ENCODE peak calls at places on chromosomes 16 and 17, in six cellular contexts. L, M, F, E, H and T are unnamed samples.

GRCh38 chr17:69539781-69540319 is 125.4 kb downstream of the MAP2K6 start:
- DNase-seq in M (no peak), F (peak; percentile 88), H (peak; percentile 91), E (peak; percentile 56), L (no peak), T (no peak)

GRCh38 chr17:37081287-37081686 is 132.5 kb downstream of the AATF start:
- DNase-seq in M (no peak), H (peak; percentile 66), L (no peak), F (no peak), E (no peak), T (no peak)

GRCh38 chr17:12859520-12859919 is 70.2 kb downstream of the ARHGAP44 start:
- DNase-seq in L (no peak), F (no peak), M (no peak), E (no peak), H (peak; percentile 3), T (no peak)

GRCh38 chr17:62781826-62782225 is 26.3 kb downstream of the MARCHF10 start:
- DNase-seq in M (no peak), H (peak; percentile 57), F (peak; percentile 51), E (no peak), L (no peak), T (no peak)

GRCh38 chr17:20997711-20998570 is 44.9 kb downstream of the USP22 start:
- DNase-seq in F (no peak), M (no peak), E (no peak), H (no peak), L (no peak), T (no peak)

GRCh38 chr17:19740933-19741332 is 7.2 kb downstream of the ALDH3A1 start:
- DNase-seq in M (no peak), F (no peak), E (no peak), L (no peak), H (no peak), T (no peak)

GRCh38 chr17:28811594-28812135 is 30.9 kb downstream of the FAM222B start:
- DNase-seq in E (no peak), L (no peak), M (peak; percentile 40), F (peak; percentile 54), H (peak; percentile 34), T (no peak)

GRCh38 chr17:32161029-32161428 is 18.7 kb downstream of the RHOT1 start:
- DNase-seq in M (no peak), L (no peak), E (no peak), H (no peak), F (no peak), T (no peak)

GRCh38 chr17:46815474-46816353 is 2.8 kb downstream of the WNT3 start:
- DNase-seq in H (no peak), F (no peak), E (no peak), M (no peak), L (no peak), T (no peak)

GRCh38 chr16:82763371-82763770 is 136.6 kb downstream of the CDH13 start:
- DNase-seq in E (no peak), F (no peak), M (no peak), L (no peak), H (no peak), T (no peak)

GRCh38 chr17:38568845-38569510 is 36.8 kb downstream of the SRCIN1 start:
- DNase-seq in H (no peak), L (no peak), M (no peak), F (no peak), E (no peak), T (no peak)

GRCh38 chr16:66930189-66930588 is 4.0 kb downstream of the CIAO2B start:
- DNase-seq in H (peak; percentile 74), F (peak; percentile 59), M (no peak), E (peak; percentile 68), L (no peak), T (no peak)

GRCh38 chr17:66636111-66636510 is 198.8 kb upstream of the CACNG5 start:
- DNase-seq in H (peak; percentile 42), M (no peak), E (peak; percentile 52), L (no peak), F (peak; percentile 71), T (peak; percentile 45)

GRCh38 chr17:66814570-66814969 is 20.3 kb upstream of the CACNG5 start:
- DNase-seq in H (no peak), M (no peak), F (no peak), E (no peak), L (no peak), T (no peak)

GRCh38 chr17:1322469-1322868 is 43.0 kb downstream of the TRARG1 start:
- DNase-seq in H (no peak), E (no peak), M (no peak), F (no peak), L (no peak), T (no peak)

GRCh38 chr17:79201536-79202227 is 127.1 kb downstream of the ENGASE start:
- DNase-seq in H (no peak), M (no peak), L (no peak), E (no peak), F (no peak), T (no peak)

DNA sequence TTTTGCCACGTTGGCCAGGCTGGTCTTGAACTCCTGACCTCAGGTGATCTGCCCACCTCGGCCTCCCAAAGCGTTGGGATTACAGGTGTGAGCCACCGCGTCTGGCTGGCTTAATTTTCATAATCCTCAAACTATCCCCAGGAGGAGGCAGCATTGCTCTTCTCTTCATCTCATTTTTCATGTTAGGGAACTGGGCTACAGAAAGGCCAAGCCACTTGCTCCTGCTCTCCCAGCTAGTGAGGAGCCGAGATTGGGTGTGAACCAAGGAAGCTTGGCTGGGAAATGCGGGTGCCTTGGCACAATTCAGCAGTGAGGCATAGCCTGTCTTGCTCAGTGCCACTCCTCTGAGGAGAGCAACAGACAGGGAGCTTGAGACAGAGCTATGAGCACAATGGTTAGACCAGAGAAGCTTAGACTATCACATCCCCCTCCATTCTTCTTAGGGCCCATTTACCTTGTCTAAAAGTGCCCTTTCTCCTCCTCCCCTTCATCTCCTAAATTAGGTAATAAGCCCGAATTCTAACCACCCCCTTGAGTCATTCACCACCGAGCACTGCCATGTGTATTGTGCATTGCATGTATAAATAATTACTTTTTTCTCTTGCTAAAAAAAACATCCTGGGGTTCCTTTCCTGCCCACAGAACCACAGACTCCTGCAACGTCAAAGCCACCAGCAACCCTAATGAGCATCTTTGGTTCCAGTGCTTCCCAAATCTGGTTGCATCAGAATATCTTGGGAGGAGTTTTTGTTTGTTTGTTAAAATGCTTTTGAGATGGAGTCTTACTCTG is 20.0 kb upstream of the KIF19 start:
- DNase-seq in E (no peak), L (no peak), F (no peak), H (no peak), M (peak; percentile 31), T (no peak)
- TF ChIP-seq CTCF in E (no peak), L (peak; percentile 23), F (no peak), H (peak; percentile 1), M (peak; percentile 33), T (no peak)

DNA sequence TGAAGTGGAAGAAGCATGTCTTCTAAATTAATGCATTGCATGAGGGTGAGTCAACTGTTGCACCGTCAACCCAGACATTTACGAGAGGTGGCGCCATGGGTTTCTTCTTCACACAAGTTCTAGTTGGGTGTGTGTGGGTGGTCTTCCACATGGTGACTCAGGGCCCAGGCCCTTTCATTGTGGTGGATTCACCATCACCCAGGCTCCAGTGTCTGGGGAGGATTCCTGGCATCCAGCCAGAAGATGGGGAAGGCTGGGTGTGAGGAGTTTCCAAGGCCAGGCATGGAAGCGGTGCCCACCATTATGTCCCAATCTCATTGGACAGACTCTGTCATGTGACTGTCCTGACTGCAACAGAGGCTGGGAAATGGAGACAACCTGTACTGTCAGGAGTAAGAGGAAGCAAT is 21.4 kb upstream of the JPH3 start:
- DNase-seq in H (peak; percentile 57), E (peak; percentile 68), L (no peak), F (peak; percentile 73), M (no peak), T (peak; percentile 61)
- TF ChIP-seq CTCF in H (no peak), E (no peak), L (no peak), F (peak; percentile 6), M (no peak), T (no peak)

GRCh38 chr17:49784636-49785035 is 3.8 kb upstream of the KAT7 start:
- DNase-seq in L (no peak), F (no peak), M (no peak), E (no peak), H (no peak), T (no peak)

GRCh38 chr17:49793309-49793708 is 4.8 kb downstream of the KAT7 start:
- DNase-seq in F (no peak), M (no peak), H (no peak), L (no peak), E (no peak), T (no peak)

GRCh38 chr17:49787932-49788442 is 494 bp upstream of the KAT7 start:
- DNase-seq in F (no peak), M (peak; percentile 47), L (no peak), H (no peak), E (no peak), T (peak; percentile 26)

GRCh38 chr17:49789278-49789578 is 747 bp downstream of the KAT7 start:
- DNase-seq in F (no peak), M (no peak), L (no peak), E (no peak), H (no peak), T (no peak)

GRCh38 chr17:49788443-49789277 is at the start of gene KAT7:
- DNase-seq in F (peak; percentile 99), E (peak; percentile 98), H (peak; percentile 100), L (peak; percentile 97), M (peak; percentile 99), T (peak; percentile 99)
- TF ChIP-seq CTCF in F (no peak), E (no peak), H (no peak), L (no peak), M (no peak), T (no peak)

GRCh38 chr17:41480136-41480535 is 815 bp downstream of the KRT35 start:
- DNase-seq in H (no peak), F (no peak), E (no peak), M (no peak), L (no peak), T (no peak)

GRCh38 chr17:41475421-41475820 is 5.5 kb downstream of the KRT35 start:
- DNase-seq in M (no peak), E (no peak), L (no peak), F (no peak), H (no peak), T (no peak)

GRCh38 chr17:41474863-41475262 is 6.1 kb downstream of the KRT35 start:
- DNase-seq in F (no peak), E (no peak), L (no peak), H (no peak), M (no peak), T (no peak)

GRCh38 chr17:41478240-41478639 is 2.7 kb downstream of the KRT35 start:
- DNase-seq in H (no peak), L (no peak), E (no peak), F (no peak), M (no peak), T (no peak)

DNA sequence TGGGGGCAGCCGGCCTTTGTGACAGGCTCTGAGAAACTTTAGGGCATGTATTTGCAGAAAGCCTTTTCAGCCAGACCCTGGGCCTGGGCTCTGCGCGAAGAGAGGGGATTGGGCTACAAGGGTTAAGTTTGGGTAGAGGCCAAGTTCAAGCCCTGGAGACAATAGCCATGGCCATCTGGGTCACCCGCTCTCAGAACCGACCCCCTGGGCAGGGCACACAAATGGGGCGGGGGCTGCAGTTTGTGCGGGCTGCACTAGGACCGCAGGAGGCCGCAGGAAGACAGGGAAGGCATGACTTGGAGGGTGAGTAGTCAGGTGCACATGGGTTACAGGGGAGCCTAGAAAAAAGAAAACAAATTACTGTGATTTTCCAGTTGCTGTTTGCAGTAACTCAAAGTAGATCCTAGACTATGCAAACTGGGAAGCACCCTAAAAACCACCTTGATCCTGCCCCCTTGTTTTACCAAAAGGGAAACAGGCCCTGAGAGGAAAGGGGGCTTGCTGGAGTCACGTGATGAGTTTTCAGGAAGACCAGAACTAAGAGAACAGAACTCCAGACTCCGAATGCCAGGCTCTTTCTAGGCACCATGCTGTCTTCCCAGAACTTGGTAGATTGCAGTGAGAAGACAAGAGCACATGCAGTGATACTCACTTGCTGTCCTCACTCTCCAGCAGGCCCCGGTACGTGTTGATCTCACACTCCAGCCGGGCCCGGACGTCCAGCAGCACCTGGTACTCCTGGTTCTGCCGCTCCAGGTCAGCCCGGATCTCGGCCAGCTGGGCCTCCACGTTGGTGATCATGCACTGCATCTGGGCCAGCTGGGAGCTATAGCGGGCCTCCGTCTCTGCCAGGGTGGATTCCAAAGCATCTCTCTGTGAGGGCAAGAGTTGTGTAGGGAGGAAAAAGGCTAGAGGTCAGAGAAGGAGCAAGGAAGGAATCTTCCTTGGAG is 3.8 kb downstream of the KRT35 start:
- DNase-seq in F (no peak), H (no peak), M (no peak), L (no peak), E (no peak), T (no peak)
- TF ChIP-seq CTCF in F (no peak), H (no peak), M (no peak), L (no peak), E (no peak), T (no peak)